ENCODE peak calls at places on chromosomes 13 and 19, in six cellular contexts. X is GM23248, S is upper lobe of left lung, D is psoas muscle, W is Caco-2, T is uterus. J is an unnamed sample.

GRCh38 chr19:1183543-1184172 is 9.6 kb upstream of the SBNO2 start:
- DNase-seq in X (no peak), S (peak; percentile 70), D (peak; percentile 46), W (peak; percentile 93), T (no peak), J (peak; percentile 88)

GRCh38 chr13:27135023-27135422 is 36.6 kb downstream of the USP12 start:
- DNase-seq in X (no peak), S (no peak), D (no peak), W (no peak), T (no peak), J (no peak)

GRCh38 chr13:46855166-46855565 is 41.7 kb downstream of the HTR2A start:
- DNase-seq in X (no peak), S (no peak), D (no peak), W (no peak), T (no peak), J (no peak)

GRCh38 chr13:61463027-61463426 is 47.4 kb upstream of the PCDH20 start:
- DNase-seq in X (no peak), S (no peak), D (no peak), W (no peak), T (no peak), J (peak; percentile 34)

GRCh38 chr19:13055213-13056051 is 47.2 kb downstream of the LYL1 start:
- DNase-seq in X (peak; percentile 93), S (peak; percentile 91), D (peak; percentile 88), W (no peak), T (peak; percentile 87), J (peak; percentile 89)

GRCh38 chr13:110476220-110476617 is 85.3 kb downstream of the RAB20 start:
- DNase-seq in X (no peak), S (no peak), D (no peak), W (no peak), T (no peak), J (no peak)

GRCh38 chr19:39129116-39129515 is 3.5 kb downstream of the PAK4 start:
- DNase-seq in X (no peak), S (no peak), D (no peak), W (no peak), T (no peak), J (no peak)

GRCh38 chr13:111247552-111247951 is 72.9 kb upstream of the TEX29 start:
- DNase-seq in X (no peak), S (no peak), D (peak; percentile 75), W (no peak), T (no peak), J (no peak)

GRCh38 chr13:60267498-60268202 is 103.9 kb upstream of the DIAPH3 start:
- DNase-seq in X (peak; percentile 6), S (no peak), D (no peak), W (peak; percentile 81), T (no peak), J (peak; percentile 53)

GRCh38 chr19:1401138-1401888 is at the start of gene GAMT:
- DNase-seq in X (peak; percentile 72), S (peak; percentile 92), D (no peak), W (no peak), T (no peak), J (peak; percentile 81)

GRCh38 chr13:49023441-49023840 is 47.7 kb downstream of the FNDC3A start:
- DNase-seq in X (peak; percentile 87), S (no peak), D (no peak), W (no peak), T (no peak), J (no peak)

GRCh38 chr13:38262211-38262610 is 87.4 kb upstream of the UFM1 start:
- DNase-seq in X (peak; percentile 68), S (no peak), D (no peak), W (no peak), T (no peak), J (no peak)

GRCh38 chr19:42311612-42312160 is 1.4 kb upstream of the TMEM145 start:
- DNase-seq in X (peak; percentile 20), S (no peak), D (no peak), W (no peak), T (no peak), J (no peak)

GRCh38 chr13:70253411-70253810 is 145.2 kb upstream of the KLHL1 start:
- DNase-seq in X (no peak), S (no peak), D (no peak), W (no peak), T (no peak), J (no peak)

GRCh38 chr13:75896271-75896670 is 260.1 kb downstream of the LMO7 start:
- DNase-seq in X (no peak), S (no peak), D (no peak), W (no peak), T (no peak), J (no peak)

DNA sequence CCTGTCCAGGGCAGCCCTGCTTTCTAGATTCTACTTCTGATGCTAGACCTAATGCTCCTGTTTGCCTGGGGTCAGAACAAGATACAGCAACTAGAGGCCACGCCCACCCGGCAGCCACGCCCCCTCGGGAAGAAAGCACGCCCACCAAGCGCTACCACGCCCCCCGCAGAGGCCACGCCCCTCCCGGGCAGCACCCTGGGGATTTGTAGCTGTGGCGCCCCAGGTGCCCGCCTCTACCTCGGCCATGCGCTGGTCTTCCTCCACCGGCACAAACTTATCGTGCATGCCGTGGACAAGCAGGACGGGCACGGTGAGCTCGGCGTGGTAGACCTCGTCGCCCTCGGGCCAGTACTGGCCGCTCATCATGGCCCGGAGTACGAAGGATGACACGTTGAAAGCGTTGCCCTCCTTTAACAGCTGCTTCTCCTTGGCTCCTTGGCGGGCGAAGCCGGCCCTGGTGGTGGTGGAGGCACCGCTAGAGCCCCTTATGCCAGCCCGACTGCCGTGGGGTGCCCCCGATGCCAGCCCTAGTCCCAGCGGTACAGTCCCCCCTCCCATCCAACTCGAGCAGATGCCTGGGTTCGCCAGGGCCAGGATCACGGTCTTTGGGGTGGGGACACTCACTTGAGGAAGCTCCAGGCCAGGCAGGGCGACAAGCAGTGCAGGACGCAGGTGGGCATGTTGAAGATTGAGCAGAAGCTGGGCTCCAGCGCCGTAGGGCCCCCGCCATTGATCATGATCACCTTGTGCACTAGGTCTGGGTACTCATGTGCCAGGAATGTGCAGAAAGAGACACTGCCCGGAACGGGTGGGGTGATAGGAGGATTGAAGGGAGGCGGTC is 9.0 kb downstream of the ABHD8 start:
- DNase-seq in X (peak; percentile 49), S (peak; percentile 93), D (peak; percentile 69), W (peak; percentile 60), T (no peak), J (no peak)
- H3K4me3 ChIP-seq in X (no peak overlapping the region), S (no peak overlapping the region), D (no peak overlapping the region), W (no peak overlapping the region), T (no peak overlapping the region), J (no peak overlapping the region)

DNA sequence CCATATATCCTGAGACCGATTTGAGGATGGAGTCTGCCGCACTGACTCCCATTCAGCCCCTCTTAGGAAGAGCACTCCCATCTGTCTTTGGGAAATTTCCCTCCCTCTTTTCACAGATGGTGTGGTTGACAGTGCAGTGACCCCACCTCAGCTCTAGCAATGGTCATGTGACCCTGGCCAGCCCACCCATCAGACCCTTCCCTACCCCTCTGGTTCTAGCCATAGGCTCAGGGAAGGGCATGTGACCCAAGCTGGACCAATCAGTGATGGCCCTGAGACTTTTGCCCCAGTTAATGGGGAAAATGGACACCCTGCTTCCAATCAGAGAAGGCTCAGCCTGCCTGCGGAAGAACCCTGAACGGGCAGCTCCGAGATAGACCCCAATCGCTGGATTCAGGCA is 26.3 kb downstream of the IL12RB1 start:
- DNase-seq in X (no peak), S (no peak), D (no peak), W (no peak), T (no peak), J (no peak)
- H3K4me1 ChIP-seq in X (no peaks in the 10 kb centered on the region), S (peaks cover 17% of the 10 kb centered on the region), D (peaks cover 11% of the 10 kb centered on the region), W (no peaks in the 10 kb centered on the region), T (no peaks in the 10 kb centered on the region), J (no peaks in the 10 kb centered on the region)

DNA sequence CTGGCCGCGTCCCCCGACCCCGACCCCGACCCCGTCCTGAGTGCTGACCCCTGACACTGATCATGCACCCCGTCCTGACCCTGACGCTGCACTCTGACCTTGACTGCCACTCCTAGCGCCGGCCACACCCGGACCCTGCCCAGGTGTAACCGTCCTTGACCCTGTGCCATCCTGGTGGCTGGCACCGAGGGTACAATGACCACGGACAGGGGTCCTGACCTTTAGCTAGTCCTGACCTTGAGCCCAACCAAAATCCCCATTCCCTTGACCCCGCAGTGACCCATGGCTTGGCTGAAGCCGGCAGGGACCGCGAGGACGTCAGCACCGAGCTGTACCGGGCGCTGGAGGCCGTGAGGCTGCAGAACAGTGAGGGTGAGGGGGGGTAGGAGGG is 25.9 kb downstream of the CLEC4M start:
- DNase-seq in X (no peak), S (no peak), D (no peak), W (no peak), T (no peak), J (no peak)
- H3K4me3 ChIP-seq in X (no peak overlapping the region), S (no peak overlapping the region), D (peak overlapping the region; percentile 36), W (no peak overlapping the region), T (no peak overlapping the region), J (no peak overlapping the region)

GRCh38 chr19:6531163-6531955 is 533 bp downstream of the TNFSF9 start:
- DNase-seq in X (no peak), S (no peak), D (no peak), W (no peak), T (peak; percentile 15), J (no peak)
- H3K4me1 ChIP-seq in X (peaks cover 4% of the 10 kb centered on the region), S (peaks cover 25% of the 10 kb centered on the region), D (peaks cover 7% of the 10 kb centered on the region), W (peaks cover 6% of the 10 kb centered on the region), T (no peaks in the 10 kb centered on the region), J (peaks cover 6% of the 10 kb centered on the region)

GRCh38 chr19:10290439-10290875 is 705 bp downstream of the ICAM5 start:
- DNase-seq in X (peak; percentile 73), S (peak; percentile 65), D (no peak), W (no peak), T (no peak), J (no peak)

GRCh38 chr19:10290876-10291553 is 1.3 kb downstream of the ICAM5 start:
- DNase-seq in X (peak; percentile 80), S (peak; percentile 92), D (peak; percentile 64), W (peak; percentile 70), T (peak; percentile 36), J (peak; percentile 58)

GRCh38 chr19:10288662-10289166 is 1.0 kb upstream of the ICAM5 start:
- DNase-seq in X (peak; percentile 80), S (peak; percentile 90), D (no peak), W (peak; percentile 85), T (no peak), J (no peak)

GRCh38 chr19:10289836-10290438 is at the start of gene ICAM5:
- DNase-seq in X (peak; percentile 74), S (peak; percentile 93), D (no peak), W (no peak), T (no peak), J (no peak)

GRCh38 chr19:10289167-10289835 is 451 bp upstream of the ICAM5 start:
- DNase-seq in X (peak; percentile 93), S (peak; percentile 92), D (peak; percentile 60), W (peak; percentile 78), T (no peak), J (peak; percentile 68)
- H3K4me3 ChIP-seq in X (peak overlapping the region; percentile 72), S (peak overlapping the region; percentile 64), D (peak overlapping the region; percentile 59), W (peak overlapping the region; percentile 48), T (peak overlapping the region; percentile 11), J (peak overlapping the region; percentile 52)

DNA sequence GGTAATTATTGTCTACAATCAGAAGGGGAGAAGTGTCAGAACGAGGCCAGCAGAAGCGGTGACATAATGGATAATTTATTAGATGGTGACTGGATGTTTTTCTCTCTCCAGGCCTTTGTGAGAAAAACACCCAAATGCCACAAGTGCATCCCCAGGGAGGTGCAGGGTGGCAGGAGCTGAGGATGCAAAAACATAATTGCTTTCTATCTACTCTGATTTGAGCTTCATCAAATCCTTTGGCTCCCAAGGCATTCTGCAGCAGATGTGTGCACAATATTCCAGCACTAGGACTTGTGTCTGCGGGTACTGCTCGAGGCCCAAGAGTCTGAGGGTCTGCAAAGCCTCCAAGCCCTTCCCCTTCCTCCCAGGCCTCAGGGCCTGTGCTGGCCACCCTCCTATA is 220.1 kb upstream of the SERP2 start:
- DNase-seq in X (no peak), S (no peak), D (no peak), W (no peak), T (no peak), J (no peak)
- H3K4me1 ChIP-seq in X (no peaks in the 10 kb centered on the region), S (peaks cover 12% of the 10 kb centered on the region), D (peaks cover 59% of the 10 kb centered on the region), W (peaks cover 15% of the 10 kb centered on the region), T (peaks cover 4% of the 10 kb centered on the region), J (peaks cover 14% of the 10 kb centered on the region)

J was measured in hepatocyte.